ENCODE peak calls at places on chromosomes 5 and 9, in six cellular contexts. O, E, T, D, U and W are unnamed samples.

GRCh38 chr5:141437208-141437607 is 6.9 kb downstream of the PCDHGA12 start:
- DNase-seq in E (no peak), U (no peak), T (no peak), D (no peak), O (no peak), W (no peak)

GRCh38 chr9:101354143-101354764 is 30.6 kb downstream of the BAAT start:
- DNase-seq in E (no peak), D (no peak), T (no peak), O (no peak), U (no peak), W (no peak)

GRCh38 chr5:158534203-158534602 is 565.5 kb downstream of the EBF1 start:
- DNase-seq in U (no peak), D (no peak), O (no peak), E (peak), T (no peak), W (no peak)

GRCh38 chr9:109476781-109477268 is 21.3 kb downstream of the PTPN3 start:
- DNase-seq in T (no peak), O (no peak), U (no peak), E (no peak), D (no peak), W (no peak)

GRCh38 chr9:131791532-131792254 is 51.8 kb upstream of the RAPGEF1 start:
- DNase-seq in U (no peak), D (no peak), T (no peak), O (no peak), E (no peak), W (no peak)

GRCh38 chr5:134127376-134127861 is 12.9 kb downstream of the TCF7 start:
- DNase-seq in T (no peak), E (no peak), U (peak), D (peak), O (no peak), W (no peak)

GRCh38 chr9:85079374-85079773 is 409.8 kb downstream of the NTRK2 start:
- DNase-seq in E (no peak), O (no peak), D (no peak), T (no peak), U (no peak), W (no peak)

GRCh38 chr9:16090907-16091629 is 538.2 kb downstream of the CCDC171 start:
- DNase-seq in E (no peak), O (peak), D (no peak), T (no peak), U (no peak), W (no peak)

GRCh38 chr5:148735301-148735700 is 81.0 kb upstream of the HTR4 start:
- DNase-seq in D (no peak), O (no peak), U (no peak), T (no peak), E (no peak), W (no peak)

GRCh38 chr5:82777106-82777505 is 300.1 kb downstream of the TMEM167A start:
- DNase-seq in T (no peak), E (no peak), U (no peak), D (no peak), O (no peak), W (no peak)

GRCh38 chr9:121133104-121133816 is 58.5 kb downstream of the CNTRL start:
- DNase-seq in E (peak), O (peak), T (peak), U (no peak), D (no peak), W (no peak)

GRCh38 chr5:34628373-34628772 is 27.8 kb upstream of the RAI14 start:
- DNase-seq in E (no peak), D (no peak), T (no peak), U (no peak), O (no peak), W (no peak)

GRCh38 chr5:64207978-64208377 is 42.3 kb downstream of the RNF180 start:
- DNase-seq in D (no peak), T (no peak), E (no peak), U (peak), O (no peak), W (peak)

GRCh38 chr5:147483197-147483790 is 26.6 kb downstream of the DPYSL3 start:
- DNase-seq in U (no peak), O (no peak), T (no peak), E (peak), D (no peak), W (no peak)